ENCODE peak calls at places on chromosomes 13 and 19, in six cellular contexts. N is WTC11; E is stimulated activated naive CD8-positive, alpha-beta T cell treated with anti-CD3 and anti-CD28 coated beads, Interleukin-15, amount 100 ng/mL, for 72 hours; A is GM04504; U is DMS53; K is SW 1271. S is an unnamed sample.

GRCh38 chr19:17794731-17795494 is at the start of gene B3GNT3:
- DNase-seq in N (peak), E (no peak), A (no peak), K (no peak), U (peak), S (no peak)

GRCh38 chr19:50415661-50416033 is 3.1 kb upstream of the SPIB start:
- DNase-seq in U (no peak), K (no peak), A (no peak), N (no peak), E (no peak), S (no peak)

GRCh38 chr19:56091751-56092546 is 29.1 kb downstream of the ZNF787 start:
- DNase-seq in N (no peak), K (peak), A (no peak), U (peak), E (no peak), S (no peak)

GRCh38 chr13:51717786-51718398 is 86.1 kb downstream of the DHRS12 start:
- DNase-seq in K (no peak), E (no peak), U (no peak), N (no peak), A (no peak), S (no peak)

GRCh38 chr13:70987043-70987442 is 878.8 kb upstream of the KLHL1 start:
- DNase-seq in K (no peak), N (no peak), U (no peak), E (no peak), A (no peak), S (no peak)

GRCh38 chr13:36345438-36346221 is 564 bp downstream of the SPART start:
- DNase-seq in U (peak), K (peak), A (peak), N (peak), E (peak), S (no peak)

GRCh38 chr19:54426291-54426918 is 11.1 kb downstream of the TTYH1 start:
- DNase-seq in A (no peak), E (no peak), K (no peak), U (no peak), N (no peak), S (no peak)

GRCh38 chr19:35641515-35642151 is at the start of gene ETV2:
- DNase-seq in N (peak), U (no peak), K (no peak), A (no peak), E (peak), S (peak)

GRCh38 chr19:43778651-43779050 is 2.1 kb downstream of the KCNN4 start:
- DNase-seq in K (no peak), U (peak), A (no peak), N (no peak), E (no peak), S (no peak)

GRCh38 chr19:3760871-3761361 is 576 bp downstream of the APBA3 start:
- DNase-seq in N (no peak), A (no peak), E (no peak), U (peak), K (no peak), S (no peak)

GRCh38 chr19:4172861-4173473 is 9.4 kb downstream of the SIRT6 start:
- DNase-seq in E (peak), A (no peak), U (peak), K (no peak), N (peak), S (peak)

GRCh38 chr19:47284324-47284899 is 9.7 kb downstream of the INAFM1 start:
- DNase-seq in U (peak), N (no peak), E (no peak), K (peak), A (no peak), S (no peak)